ENCODE peak calls at places on chromosomes 1 and 21, in seven cellular contexts. Q is neural progenitor cell, X is AG09309, R is lower leg skin, W is cardiac fibroblast, M is uterus, E is dorsolateral prefrontal cortex. U is an unnamed sample.

GRCh38 chr21:46634966-46635323 is 529 bp upstream of the PRMT2 start:
- DNase-seq in E (peak; percentile 83), Q (peak; percentile 86), W (peak; percentile 91), X (peak; percentile 73), R (peak; percentile 61), M (peak; percentile 85), U (peak; percentile 90)

GRCh38 chr1:26358411-26359384 is 4.8 kb upstream of the CRYBG2 start:
- DNase-seq in R (no peak), M (no peak), X (no peak), W (no peak), Q (no peak), E (no peak), U (no peak)

GRCh38 chr1:193262661-193263060 is 76.2 kb upstream of the B3GALT2 start:
- DNase-seq in R (no peak), W (no peak), Q (no peak), X (no peak), E (no peak), M (no peak), U (no peak)

GRCh38 chr1:157388057-157388456 is 164.3 kb downstream of the FCRL5 start:
- DNase-seq in W (no peak), Q (no peak), M (no peak), E (no peak), X (no peak), R (no peak), U (no peak)

GRCh38 chr1:157969693-157970485 is 23.6 kb upstream of the KIRREL1 start:
- DNase-seq in M (peak; percentile 58), X (peak; percentile 79), E (no peak), W (peak; percentile 92), Q (peak; percentile 72), R (peak; percentile 20), U (peak; percentile 89)

GRCh38 chr1:26820784-26821269 is 5.7 kb upstream of the ZDHHC18 start:
- DNase-seq in Q (no peak), E (no peak), W (no peak), R (no peak), X (no peak), M (no peak), U (no peak)

GRCh38 chr21:19468981-19469715 is 1065.6 kb upstream of the TMPRSS15 start:
- DNase-seq in M (no peak), E (no peak), W (peak; percentile 20), R (no peak), X (no peak), Q (no peak), U (no peak)

GRCh38 chr21:15274701-15275255 is 210.0 kb upstream of the NRIP1 start:
- DNase-seq in E (no peak), M (no peak), R (no peak), Q (no peak), X (no peak), W (no peak), U (no peak)

GRCh38 chr1:14507227-14507626 is 91.3 kb upstream of the KAZN start:
- DNase-seq in M (no peak), R (no peak), Q (no peak), X (no peak), W (no peak), E (no peak), U (no peak)

GRCh38 chr21:32134441-32135159 is 144.2 kb downstream of the MIS18A start:
- DNase-seq in W (no peak), M (no peak), X (no peak), E (no peak), R (no peak), Q (no peak), U (no peak)

GRCh38 chr1:83718338-83718737 is 280.6 kb downstream of the TTLL7 start:
- DNase-seq in M (no peak), R (no peak), W (no peak), Q (no peak), E (no peak), X (no peak), U (no peak)

GRCh38 chr1:70945676-70946075 is 101.9 kb downstream of the PTGER3 start:
- DNase-seq in X (no peak), R (no peak), M (no peak), Q (no peak), W (no peak), E (no peak), U (no peak)

GRCh38 chr1:95953005-95953404 is 719.0 kb downstream of the RWDD3 start:
- DNase-seq in R (no peak), Q (peak; percentile 37), X (no peak), M (no peak), W (peak; percentile 37), E (no peak), U (peak; percentile 41)

GRCh38 chr1:10698726-10699469 is 97.5 kb downstream of the CASZ1 start:
- DNase-seq in X (no peak), Q (no peak), E (no peak), R (no peak), W (no peak), M (no peak), U (no peak)

GRCh38 chr1:236000781-236001180 is 64.1 kb downstream of the NID1 start:
- DNase-seq in Q (no peak), W (no peak), E (no peak), X (no peak), R (no peak), M (peak; percentile 14), U (no peak)

GRCh38 chr1:26555550-26555981 is 26.0 kb downstream of the RPS6KA1 start:
- DNase-seq in Q (no peak), E (peak; percentile 97), M (no peak), W (peak; percentile 14), X (no peak), R (no peak), U (no peak)

GRCh38 chr1:32223683-32224082 is 1.5 kb downstream of the EIF3I start:
- DNase-seq in R (no peak), X (no peak), M (no peak), Q (no peak), W (peak; percentile 43), E (no peak), U (no peak)

GRCh38 chr1:200364831-200365230 is 45.0 kb downstream of the ZNF281 start:
- DNase-seq in X (peak; percentile 78), R (no peak), Q (no peak), W (no peak), M (no peak), E (no peak), U (peak; percentile 55)
- H3K4me3 ChIP-seq in X (no peak overlapping the region), R (no peak overlapping the region), Q (no peak overlapping the region), W (no peak overlapping the region), M (no peak overlapping the region), E (no peak overlapping the region), U (no peak overlapping the region)

GRCh38 chr1:59880735-59881134 is 45.8 kb downstream of the CYP2J2 start:
- DNase-seq in Q (no peak), R (no peak), W (peak; percentile 63), X (no peak), M (no peak), E (no peak), U (no peak)

GRCh38 chr1:59880001-59880400 is 46.6 kb downstream of the CYP2J2 start:
- DNase-seq in Q (no peak), E (no peak), M (no peak), X (no peak), R (no peak), W (peak; percentile 36), U (no peak)

GRCh38 chr1:59877108-59877682 is 49.4 kb downstream of the CYP2J2 start:
- DNase-seq in W (no peak), X (no peak), E (no peak), R (no peak), Q (no peak), M (no peak), U (no peak)

GRCh38 chr1:59879556-59879955 is 47.0 kb downstream of the CYP2J2 start:
- DNase-seq in W (peak; percentile 88), Q (peak; percentile 85), E (peak; percentile 57), M (no peak), X (peak; percentile 23), R (peak; percentile 37), U (peak; percentile 67)

GRCh38 chr1:59878370-59878769 is 48.2 kb downstream of the CYP2J2 start:
- DNase-seq in Q (no peak), W (no peak), M (no peak), R (no peak), X (no peak), E (no peak), U (no peak)
- TF ChIP-seq CTCF in Q (no peak), W (no peak), M (no peak), R (no peak), X (no peak), E (no peak), U (no peak)

GRCh38 chr1:229228522-229228921 is 42.4 kb upstream of the RAB4A start:
- DNase-seq in R (no peak), Q (no peak), E (no peak), X (no peak), W (no peak), M (no peak), U (no peak)
- H3K4me3 ChIP-seq in R (no peak overlapping the region), Q (no peak overlapping the region), E (no peak overlapping the region), X (no peak overlapping the region), W (no peak overlapping the region), M (no peak overlapping the region), U (no peak overlapping the region)

DNA sequence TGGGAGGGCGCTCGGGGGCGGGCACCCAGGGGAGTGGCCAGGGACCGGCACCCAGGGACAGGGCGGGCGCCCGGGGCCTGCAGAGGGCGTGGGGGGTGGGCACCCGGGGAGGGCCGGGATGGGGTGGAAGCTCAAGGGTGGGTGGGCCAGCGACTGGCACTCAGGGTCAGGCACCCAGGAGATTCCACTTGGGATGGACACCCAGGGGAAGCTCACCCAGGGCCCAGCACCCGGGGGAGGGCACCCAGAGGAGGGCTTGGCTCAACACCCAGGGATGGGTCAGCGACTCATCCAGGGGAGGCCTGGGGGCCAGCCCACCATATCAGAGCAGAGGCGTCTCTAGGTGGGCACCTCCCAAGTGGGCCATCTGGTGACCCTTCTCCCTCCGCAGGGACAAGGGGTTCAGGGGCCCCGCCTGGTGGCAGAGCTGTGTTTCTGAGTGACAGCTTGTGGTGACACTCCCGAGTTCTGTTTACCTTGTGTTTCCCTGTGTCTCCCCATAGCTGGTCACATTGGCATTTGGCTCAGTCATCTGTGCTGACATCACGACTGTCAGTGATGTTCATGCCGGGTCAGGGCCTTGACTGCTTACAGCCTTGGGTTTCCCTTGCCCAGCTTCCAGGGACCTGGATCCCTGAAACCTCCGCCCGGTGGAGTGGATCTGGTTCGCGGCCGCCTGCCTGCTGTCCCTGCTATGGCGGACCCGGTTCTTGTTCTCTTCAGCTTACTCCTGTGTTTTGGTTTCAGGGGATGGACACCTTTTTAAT is 749 bp downstream of the IBA57 start:
- DNase-seq in E (peak; percentile 67), X (no peak), R (peak; percentile 80), Q (peak; percentile 82), W (peak; percentile 72), M (peak; percentile 70), U (peak; percentile 38)
- TF ChIP-seq CTCF in E (peak; percentile 44), X (peak; percentile 41), R (no peak), Q (peak; percentile 36), W (peak; percentile 5), M (peak; percentile 44), U (peak; percentile 26)

GRCh38 chr1:11904978-11905377 is 21.2 kb downstream of the KIAA2013 start:
- DNase-seq in M (no peak), E (no peak), Q (no peak), W (no peak), X (no peak), R (no peak), U (no peak)

GRCh38 chr1:11903210-11903609 is 23.0 kb downstream of the KIAA2013 start:
- DNase-seq in W (no peak), Q (no peak), E (no peak), M (no peak), X (no peak), R (no peak), U (no peak)

GRCh38 chr1:11908139-11909021 is 17.8 kb downstream of the KIAA2013 start:
- DNase-seq in X (peak; percentile 97), Q (peak; percentile 94), W (peak; percentile 98), E (peak; percentile 76), R (peak; percentile 93), M (peak; percentile 91), U (peak; percentile 98)

GRCh38 chr1:11906870-11907269 is 19.4 kb downstream of the KIAA2013 start:
- DNase-seq in Q (no peak), R (no peak), W (no peak), M (no peak), E (no peak), X (no peak), U (no peak)

GRCh38 chr1:11907275-11908138 is 18.7 kb downstream of the KIAA2013 start:
- DNase-seq in X (peak; percentile 79), E (peak; percentile 91), R (peak; percentile 92), Q (peak; percentile 96), M (peak; percentile 95), W (peak; percentile 97), U (peak; percentile 96)
- H3K4me3 ChIP-seq in X (no peak overlapping the region), E (peak overlapping the region; percentile 71), R (no peak overlapping the region), Q (peak overlapping the region; percentile 38), M (no peak overlapping the region), W (no peak overlapping the region), U (no peak overlapping the region)